ENCODE peak calls at places on chromosomes 2 and 18, in seven cellular contexts. J is left ventricle myocardium inferior, R is cardiac muscle cell, F is kidney, G is psoas muscle, K is tibial nerve, W is ovary. D is an unnamed sample. For H3K36me3 and H3K9me3, the result is how much of the 10 kb centered on the place peaks cover.

GRCh38 chr2:122469147-122469546 is 713.7 kb downstream of the TSN start:
- DNase-seq in W (no peak), K (no peak), F (no peak), J (no peak), G (no peak), R (no peak), D (no peak)

GRCh38 chr2:30516166-30516565 is 69.1 kb downstream of the LCLAT1 start:
- DNase-seq in R (no peak), G (no peak), J (no peak), F (no peak), K (no peak), W (no peak), D (no peak)

GRCh38 chr2:127437781-127438726 is 19.8 kb downstream of the PROC start:
- DNase-seq in G (no peak), K (no peak), W (no peak), F (no peak), R (no peak), J (no peak), D (no peak)

GRCh38 chr2:74551942-74552913 is 1.5 kb downstream of the LOXL3 start:
- DNase-seq in G (no peak), W (no peak), K (no peak), R (no peak), J (no peak), F (no peak), D (no peak)

GRCh38 chr18:11826836-11827235 is 24.4 kb upstream of the CHMP1B start:
- DNase-seq in F (no peak), R (no peak), W (no peak), K (no peak), G (no peak), J (no peak), D (peak)

GRCh38 chr2:24164416-24164973 is 10.4 kb upstream of the FAM228A start:
- DNase-seq in K (no peak), W (no peak), J (peak), R (peak), G (no peak), F (no peak), D (peak)

GRCh38 chr2:30336978-30337841 is 105.9 kb downstream of the LBH start:
- DNase-seq in R (no peak), W (no peak), G (no peak), J (no peak), K (no peak), F (peak), D (peak)

GRCh38 chr2:17879137-17879912 is 858 bp downstream of the KCNS3 start:
- DNase-seq in J (peak), W (no peak), F (peak), G (peak), K (peak), R (peak), D (no peak)

GRCh38 chr2:5982217-5982910 is 290.2 kb downstream of the SOX11 start:
- DNase-seq in W (no peak), F (no peak), R (no peak), J (no peak), K (no peak), G (no peak), D (no peak)

GRCh38 chr2:25078171-25079049 is 36.5 kb downstream of the EFR3B start:
- DNase-seq in G (no peak), K (no peak), F (no peak), J (no peak), W (no peak), R (peak), D (no peak)

GRCh38 chr2:130261970-130262760 is 63.9 kb upstream of the TUBA3E start:
- DNase-seq in K (no peak), J (no peak), R (peak), W (peak), G (no peak), F (peak), D (no peak)

GRCh38 chr2:237692601-237693079 is 65.3 kb downstream of the LRRFIP1 start:
- DNase-seq in K (no peak), G (no peak), F (peak), R (peak), W (peak), J (peak), D (peak)

GRCh38 chr2:178279142-178279541 is 84.8 kb downstream of the OSBPL6 start:
- DNase-seq in G (no peak), F (no peak), R (no peak), J (no peak), K (no peak), W (no peak), D (no peak)

GRCh38 chr2:53913721-53914120 is 54.0 kb upstream of the GPR75 start:
- DNase-seq in K (no peak), F (no peak), R (no peak), J (no peak), G (no peak), W (no peak), D (peak)

GRCh38 chr18:57107141-57107832 is 39.6 kb upstream of the BOD1L2 start:
- DNase-seq in K (no peak), J (no peak), F (no peak), G (no peak), W (no peak), R (peak), D (peak)

GRCh38 chr2:151111599-151112278 is 149.9 kb downstream of the RBM43 start:
- DNase-seq in W (no peak), G (no peak), F (no peak), J (no peak), R (no peak), K (no peak), D (no peak)

GRCh38 chr2:240957656-240958365 is 40.6 kb upstream of the SNED1 start:
- DNase-seq in J (no peak), K (peak), G (peak), F (peak), W (peak), R (peak), D (no peak)

GRCh38 chr2:44955593-44956449 is 14.3 kb downstream of the SIX3 start:
- DNase-seq in K (peak), F (peak), W (peak), J (peak), G (peak), R (peak), D (peak)

GRCh38 chr2:23624378-23624777 is 239.4 kb downstream of the KLHL29 start:
- DNase-seq in F (peak), G (no peak), W (no peak), K (no peak), R (no peak), J (no peak), D (peak)

GRCh38 chr2:79993144-79993543 is 311.4 kb downstream of the LRRTM1 start:
- DNase-seq in J (no peak), R (no peak), K (no peak), W (no peak), G (no peak), F (no peak), D (no peak)

GRCh38 chr2:109447251-109447661 is 166.5 kb downstream of the SEPTIN10 start:
- DNase-seq in J (no peak), W (no peak), K (no peak), R (no peak), F (no peak), G (no peak), D (no peak)

DNA sequence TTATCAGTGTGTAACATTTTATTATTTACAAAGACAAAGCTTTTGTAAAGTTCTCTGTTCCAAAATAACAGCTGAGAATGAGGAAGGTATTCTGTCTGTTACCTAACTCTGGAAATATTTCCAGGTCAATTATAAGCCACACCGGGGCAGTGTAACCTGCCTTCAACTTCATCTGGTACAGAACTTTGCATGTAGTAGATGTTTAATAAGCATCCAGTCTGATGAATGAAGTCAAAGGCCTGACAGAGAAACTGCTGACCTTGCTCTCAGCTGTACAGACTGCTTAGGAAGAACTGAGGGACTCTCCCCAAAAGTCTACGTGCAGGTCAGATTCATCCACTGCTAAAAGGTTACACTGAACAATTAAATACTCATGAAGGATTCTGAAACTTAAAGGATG is 43.3 kb downstream of the WDFY1 start:
- DNase-seq in F (no peak), G (no peak), R (no peak), W (no peak), K (no peak), J (no peak), D (peak)
- H3K36me3 ChIP-seq in F (under half), G (half or more), R (under half), W (under half), K (under half), J (half or more), D (under half)

DNA sequence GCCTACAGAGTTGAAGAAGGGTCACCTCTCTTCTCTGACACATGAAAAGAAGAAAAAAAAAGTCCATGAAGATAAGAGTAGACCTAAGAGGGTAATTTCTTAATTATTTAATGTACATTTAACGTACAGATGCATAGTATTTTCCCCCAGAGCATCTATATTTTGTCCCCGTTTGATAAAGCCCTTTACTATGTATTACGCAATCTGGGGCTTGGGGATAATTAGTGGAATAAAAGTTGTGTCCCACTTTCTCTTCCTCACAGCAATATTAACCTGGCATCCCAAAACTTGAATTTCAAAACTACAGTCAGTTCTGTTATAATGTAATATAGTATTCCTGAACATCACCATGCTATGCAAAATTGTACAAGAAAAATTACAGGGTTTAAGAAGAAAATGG is 254.1 kb downstream of the SUCLG1 start:
- DNase-seq in R (no peak), F (no peak), K (no peak), W (no peak), G (no peak), J (no peak), D (no peak)
- H3K9me3 ChIP-seq in R (under half), F (under half), K (under half), W (under half), G (under half), J (under half), D (under half)

GRCh38 chr2:201396595-201396994 is 39.5 kb upstream of the FLACC1 start:
- DNase-seq in F (no peak), G (no peak), K (no peak), R (no peak), J (no peak), W (no peak), D (no peak)
- H3K36me3 ChIP-seq in F (under half), G (half or more), K (under half), R (half or more), J (half or more), W (under half), D (half or more)

DNA sequence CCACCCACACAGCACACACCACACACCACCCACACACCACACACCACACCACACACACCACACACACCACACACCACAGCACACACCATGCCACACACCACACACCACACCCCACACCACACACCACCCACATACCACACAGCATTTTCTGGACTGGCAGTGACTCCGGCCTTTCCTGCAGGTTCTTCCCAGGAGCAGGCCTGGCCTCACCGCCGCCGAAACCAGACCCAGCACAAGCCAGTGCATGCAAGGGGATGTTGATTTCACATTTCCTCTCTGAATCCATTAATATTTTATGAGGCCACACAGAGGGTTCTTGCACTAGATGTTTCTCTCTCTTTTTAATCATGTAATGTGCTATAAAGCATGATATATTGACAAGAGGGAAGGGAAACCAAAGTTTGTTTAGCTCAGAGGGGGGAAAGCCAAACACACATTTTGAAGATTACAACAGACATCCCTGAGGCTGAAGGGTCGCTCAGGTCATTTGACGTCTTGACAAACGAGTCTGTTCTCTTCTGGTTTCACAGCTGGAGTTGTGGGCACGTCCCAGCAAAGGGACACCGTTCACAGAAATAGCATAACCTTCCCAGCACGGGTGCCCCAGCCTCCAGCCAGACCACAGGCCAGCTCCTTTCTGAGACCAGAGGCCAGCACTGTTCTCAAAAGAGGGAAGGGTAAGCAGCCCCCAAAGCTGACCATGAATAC is 340.6 kb upstream of the SALL3 start:
- DNase-seq in F (no peak), J (no peak), R (no peak), G (no peak), K (no peak), W (no peak), D (no peak)
- H3K9me3 ChIP-seq in F (under half), J (under half), R (under half), G (under half), K (under half), W (under half), D (under half)

GRCh38 chr2:9585486-9585885 is 29.9 kb upstream of the ADAM17 start:
- DNase-seq in J (no peak), G (no peak), F (no peak), R (no peak), K (no peak), W (no peak), D (no peak)
- H3K36me3 ChIP-seq in J (half or more), G (half or more), F (under half), R (under half), K (under half), W (under half), D (half or more)

GRCh38 chr18:66393463-66393862 is 210.4 kb downstream of the CDH19 start:
- DNase-seq in F (no peak), W (no peak), K (no peak), R (no peak), G (no peak), J (no peak), D (no peak)

DNA sequence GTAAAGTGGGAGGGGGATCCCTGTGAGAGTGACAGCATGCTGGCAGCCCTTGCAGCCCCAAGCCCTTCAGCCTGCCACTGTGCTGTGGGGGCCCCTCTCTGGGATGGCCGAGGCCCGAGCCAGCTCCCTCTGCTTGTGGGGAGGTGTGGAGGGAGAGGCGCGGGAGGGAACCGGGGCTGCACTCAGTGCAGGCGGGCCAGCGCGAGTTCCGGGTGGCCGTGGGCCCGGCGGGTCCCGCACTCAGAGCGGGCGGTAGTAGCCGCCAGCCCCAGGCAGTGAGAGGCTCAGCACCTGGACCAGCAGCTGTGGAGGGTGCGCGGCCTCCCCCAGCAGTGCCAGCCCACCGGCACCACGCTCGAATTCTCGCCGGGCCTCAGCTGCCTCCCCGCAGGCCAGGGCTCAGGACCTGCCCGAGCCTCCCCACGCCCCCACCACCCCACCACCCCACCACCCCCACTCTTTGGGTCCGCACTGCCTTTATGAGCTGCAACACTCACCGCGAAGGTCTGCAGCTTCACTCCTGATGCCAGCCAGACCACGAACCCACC is 208.1 kb downstream of the CDH19 start:
- DNase-seq in R (no peak), J (no peak), G (no peak), W (no peak), F (peak), K (no peak), D (no peak)
- H3K9me3 ChIP-seq in R (under half), J (under half), G (under half), W (under half), F (under half), K (under half), D (under half)

D was measured in OCI-LY7.